ENCODE peak calls at places on chromosomes 13 and 19, in eight cellular contexts. Q is OCI-LY7, W is T-cell, S is Right ventricle myocardium superior, I is K562, O is NCI-H774, E is WTC11, C is hippocampal formation. D is an unnamed sample.

GRCh38 chr13:68616600-68617222 is 1386.6 kb upstream of the PCDH9 start:
- DNase-seq in I (no peak), C (no peak), E (no peak), W (no peak), S (no peak), Q (no peak), O (no peak), D (no peak)

GRCh38 chr13:47555235-47555634 is 445.8 kb downstream of the SUCLA2 start:
- DNase-seq in Q (no peak), W (no peak), O (no peak), S (no peak), C (no peak), E (no peak), I (no peak), D (no peak)

GRCh38 chr19:43380771-43381386 is 27.4 kb downstream of the CD177 start:
- DNase-seq in W (no peak), E (no peak), O (no peak), S (no peak), Q (no peak), C (no peak), I (no peak), D (no peak)

GRCh38 chr13:59745395-59745788 is 418.3 kb downstream of the DIAPH3 start:
- DNase-seq in I (no peak), S (no peak), O (no peak), Q (no peak), C (no peak), W (no peak), E (no peak), D (no peak)

GRCh38 chr19:45577111-45577905 is 7.3 kb downstream of the OPA3 start:
- DNase-seq in S (peak; percentile 64), Q (no peak), C (peak; percentile 8), E (no peak), O (no peak), I (no peak), W (no peak), D (no peak)

GRCh38 chr13:37540228-37540627 is 58.3 kb downstream of the POSTN start:
- DNase-seq in Q (no peak), S (no peak), C (no peak), I (no peak), E (no peak), O (no peak), W (no peak), D (no peak)

GRCh38 chr13:40910324-40911050 is 108.6 kb downstream of the ELF1 start:
- DNase-seq in S (no peak), Q (no peak), C (no peak), I (no peak), W (no peak), E (no peak), O (no peak), D (no peak)

GRCh38 chr13:41991936-41992335 is 31.0 kb upstream of the VWA8 start:
- DNase-seq in Q (no peak), E (no peak), O (no peak), I (no peak), W (no peak), S (no peak), C (no peak), D (no peak)

GRCh38 chr19:45817725-45818301 is 2.7 kb upstream of the RSPH6A start:
- DNase-seq in Q (no peak), W (no peak), O (no peak), I (no peak), E (peak; percentile 54), C (no peak), S (no peak), D (no peak)

GRCh38 chr13:74103196-74103595 is 31.0 kb downstream of the KLF12 start:
- DNase-seq in Q (no peak), I (no peak), C (no peak), W (no peak), E (no peak), O (no peak), S (no peak), D (no peak)

GRCh38 chr13:93398167-93398566 is 171.6 kb downstream of the GPC6 start:
- DNase-seq in I (no peak), E (no peak), Q (no peak), C (no peak), S (no peak), W (no peak), O (no peak), D (no peak)

GRCh38 chr13:59483441-59484116 is 680.1 kb downstream of the DIAPH3 start:
- DNase-seq in W (no peak), S (peak; percentile 39), E (peak; percentile 16), C (no peak), I (no peak), Q (no peak), O (no peak), D (no peak)

GRCh38 chr13:111506131-111506530 is 185.7 kb downstream of the TEX29 start:
- DNase-seq in S (no peak), C (no peak), I (no peak), W (no peak), E (no peak), Q (no peak), O (no peak), D (no peak)

GRCh38 chr13:65292488-65292901 is 1937.6 kb downstream of the PCDH9 start:
- DNase-seq in I (no peak), O (no peak), C (peak; percentile 44), Q (no peak), S (no peak), E (no peak), W (no peak), D (no peak)

GRCh38 chr13:114112826-114113322 is 19.5 kb downstream of the RASA3 start:
- DNase-seq in I (no peak), E (peak; percentile 21), Q (no peak), O (no peak), W (no peak), C (no peak), S (peak; percentile 27), D (no peak)

GRCh38 chr19:35345671-35346111 is 2.0 kb upstream of the FFAR1 start:
- DNase-seq in S (peak; percentile 17), O (no peak), Q (no peak), E (no peak), C (no peak), I (no peak), W (no peak), D (no peak)

GRCh38 chr13:72536668-72537399 is 190.6 kb downstream of the MZT1 start:
- DNase-seq in I (no peak), W (no peak), Q (no peak), O (no peak), S (no peak), E (no peak), C (no peak), D (no peak)

GRCh38 chr19:15595069-15595468 is 19.9 kb upstream of the CYP4F8 start:
- DNase-seq in C (no peak), I (no peak), E (no peak), S (no peak), O (no peak), Q (no peak), W (no peak), D (no peak)

GRCh38 chr19:54266133-54266532 is 9.1 kb upstream of the LILRB5 start:
- DNase-seq in W (peak; percentile 59), S (peak; percentile 85), C (no peak), O (peak; percentile 3), E (peak; percentile 98), Q (peak; percentile 69), I (peak; percentile 73), D (peak; percentile 46)

GRCh38 chr13:32911506-32911905 is 104.7 kb upstream of the KL start:
- DNase-seq in C (peak; percentile 19), E (peak; percentile 41), O (peak; percentile 11), S (no peak), Q (peak; percentile 30), W (peak; percentile 1), I (no peak), D (no peak)

GRCh38 chr13:106804996-106805395 is 237.1 kb upstream of the ARGLU1 start:
- DNase-seq in Q (no peak), S (no peak), W (no peak), I (no peak), E (no peak), C (no peak), O (no peak), D (no peak)

GRCh38 chr13:41224113-41225110 is 30.0 kb upstream of the KBTBD7 start:
- DNase-seq in Q (no peak), O (no peak), E (no peak), C (no peak), S (no peak), W (no peak), I (no peak), D (no peak)

GRCh38 chr13:114283581-114283980 is 2.2 kb downstream of the UPF3A start:
- DNase-seq in C (no peak), O (no peak), E (no peak), I (no peak), S (no peak), Q (no peak), W (no peak), D (no peak)

GRCh38 chr19:30123109-30123508 is 181.1 kb downstream of the URI1 start:
- DNase-seq in I (no peak), C (no peak), S (no peak), Q (no peak), O (no peak), E (no peak), W (no peak), D (no peak)

GRCh38 chr13:23201870-23202269 is 21.1 kb downstream of the SGCG start:
- DNase-seq in S (no peak), O (no peak), I (no peak), W (no peak), Q (no peak), C (no peak), E (no peak), D (no peak)

GRCh38 chr13:100409132-100409531 is 179.5 kb downstream of the GGACT start:
- DNase-seq in Q (no peak), E (no peak), O (no peak), S (no peak), C (no peak), W (no peak), I (no peak), D (no peak)

GRCh38 chr19:15337202-15337601 is 4.9 kb upstream of the BRD4 start:
- DNase-seq in S (no peak), Q (no peak), I (no peak), W (no peak), O (no peak), C (no peak), E (no peak), D (no peak)

GRCh38 chr13:112066624-112067004 is 335 bp upstream of the SOX1 start:
- DNase-seq in E (peak; percentile 83), Q (no peak), C (peak; percentile 60), S (no peak), W (peak; percentile 50), O (peak; percentile 100), I (no peak), D (peak; percentile 23)

GRCh38 chr13:74036373-74036772 is 97.8 kb downstream of the KLF12 start:
- DNase-seq in Q (no peak), I (no peak), W (no peak), O (no peak), C (no peak), E (peak; percentile 43), S (no peak), D (no peak)

GRCh38 chr13:95426631-95427030 is 125.4 kb upstream of the ABCC4 start:
- DNase-seq in Q (no peak), E (no peak), I (no peak), S (no peak), C (no peak), W (no peak), O (no peak), D (no peak)